ENCODE peak calls at places on chromosomes 7 and 10, in five cellular contexts. One of them, this sample, is unnamed. For H3K27me3, the result is how much of the 10 kb centered on the place peaks cover.

GRCh38 chr7:1234794-1235500 is 2.3 kb downstream of the UNCX start:
- DNase-seq in H1: peak
- DNase-seq in H9: peak
- DNase-seq in trophoblast cell: no peak
- DNase-seq in mesenchymal stem cell: no peak
- DNase-seq in this sample: no peak

GRCh38 chr7:74083117-74083876 is at the start of gene LIMK1:
- DNase-seq in mesenchymal stem cell: peak
- DNase-seq in H1: no peak
- DNase-seq in trophoblast cell: peak
- DNase-seq in H9: peak
- DNase-seq in this sample: peak

GRCh38 chr7:96136600-96137239 is 185.2 kb downstream of the SLC25A13 start:
- DNase-seq in mesenchymal stem cell: no peak
- DNase-seq in trophoblast cell: no peak
- DNase-seq in H9: no peak
- DNase-seq in H1: no peak
- DNase-seq in this sample: no peak

GRCh38 chr7:8135417-8135816 is 126.5 kb downstream of the ICA1 start:
- DNase-seq in trophoblast cell: no peak
- DNase-seq in H9: no peak
- DNase-seq in mesenchymal stem cell: no peak
- DNase-seq in H1: no peak
- DNase-seq in this sample: no peak

GRCh38 chr7:20407585-20408466 is 77.1 kb downstream of the ITGB8 start:
- DNase-seq in trophoblast cell: peak
- DNase-seq in H9: no peak
- DNase-seq in H1: no peak
- DNase-seq in mesenchymal stem cell: peak
- DNase-seq in this sample: no peak

GRCh38 chr10:128042131-128042610 is 84.1 kb downstream of the MKI67 start:
- DNase-seq in H1: no peak
- DNase-seq in mesenchymal stem cell: no peak
- DNase-seq in trophoblast cell: no peak
- DNase-seq in H9: no peak
- DNase-seq in this sample: no peak

GRCh38 chr7:3568516-3568915 is 267.5 kb downstream of the SDK1 start:
- DNase-seq in H9: no peak
- DNase-seq in H1: no peak
- DNase-seq in trophoblast cell: no peak
- DNase-seq in mesenchymal stem cell: no peak
- DNase-seq in this sample: no peak

GRCh38 chr10:59668081-59668480 is 41.6 kb downstream of the SLC16A9 start:
- DNase-seq in H1: no peak
- DNase-seq in H9: no peak
- DNase-seq in mesenchymal stem cell: peak
- DNase-seq in trophoblast cell: peak
- DNase-seq in this sample: no peak

GRCh38 chr10:14674376-14675050 is 100.2 kb downstream of the FAM107B start:
- DNase-seq in H9: no peak
- DNase-seq in mesenchymal stem cell: no peak
- DNase-seq in trophoblast cell: no peak
- DNase-seq in H1: no peak
- DNase-seq in this sample: no peak

GRCh38 chr7:149772821-149773425 is 465 bp downstream of the ZNF467 start:
- DNase-seq in H1: no peak
- DNase-seq in H9: no peak
- DNase-seq in trophoblast cell: peak
- DNase-seq in mesenchymal stem cell: no peak
- DNase-seq in this sample: no peak

GRCh38 chr10:86336341-86336740 is 30.3 kb downstream of the GRID1 start:
- DNase-seq in H1: no peak
- DNase-seq in trophoblast cell: no peak
- DNase-seq in mesenchymal stem cell: no peak
- DNase-seq in H9: no peak
- DNase-seq in this sample: no peak

DNA sequence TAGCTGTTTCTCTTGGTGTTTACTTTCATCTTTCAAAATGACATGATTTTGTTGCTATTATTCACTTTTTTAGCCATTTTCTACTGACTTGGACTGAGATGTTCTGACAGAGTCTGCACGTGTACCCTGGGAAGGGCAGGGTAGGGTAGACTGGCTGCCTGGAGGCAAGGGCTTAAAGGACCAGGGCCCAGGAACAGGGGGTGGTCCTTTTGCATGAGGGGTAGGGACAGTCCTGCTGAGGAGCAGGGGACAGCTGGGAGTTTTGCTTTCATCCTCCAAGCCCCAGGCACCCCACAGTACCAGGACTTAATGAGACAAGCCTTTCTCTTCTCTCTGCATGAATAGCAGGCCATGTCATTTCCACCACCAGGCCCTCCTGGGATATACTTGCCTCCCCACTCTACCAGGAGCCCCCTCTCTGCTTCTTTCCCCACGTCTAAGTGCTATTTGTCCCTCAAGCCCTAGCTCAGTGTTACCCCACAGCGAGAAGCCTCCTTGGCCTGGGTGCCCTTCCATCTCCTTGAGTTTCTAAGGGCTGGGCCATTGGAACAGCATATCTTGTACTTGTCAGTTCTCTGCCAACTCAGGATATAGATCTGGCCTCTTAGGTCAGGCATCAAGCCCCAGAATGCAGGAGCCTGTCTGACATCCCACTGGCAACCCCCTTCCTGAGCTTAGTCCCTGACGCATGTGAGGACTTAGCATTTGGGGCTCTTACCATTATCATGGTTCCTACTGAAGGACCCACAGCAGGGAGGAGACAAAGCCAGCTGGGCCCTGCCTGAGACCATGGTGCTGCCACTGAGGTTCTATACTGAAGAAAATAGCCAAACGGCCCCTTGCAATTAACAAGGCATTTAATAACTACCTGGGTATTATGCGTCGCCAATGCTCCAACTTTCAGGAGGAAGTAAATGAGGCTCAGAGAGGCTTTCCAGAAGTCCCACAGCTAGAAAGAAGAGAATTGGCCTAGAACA is 78.4 kb upstream of the UNC5B start:
- DNase-seq in trophoblast cell: no peak
- DNase-seq in H1: no peak
- DNase-seq in H9: peak
- DNase-seq in mesenchymal stem cell: no peak
- DNase-seq in this sample: no peak
- H3K27me3 ChIP-seq in trophoblast cell: under half
- H3K27me3 ChIP-seq in H1: under half
- H3K27me3 ChIP-seq in H9: under half
- H3K27me3 ChIP-seq in mesenchymal stem cell: under half
- H3K27me3 ChIP-seq in this sample: under half

GRCh38 chr10:31697271-31698168 is 231.1 kb downstream of the ARHGAP12 start:
- DNase-seq in H9: no peak
- DNase-seq in trophoblast cell: peak
- DNase-seq in H1: no peak
- DNase-seq in mesenchymal stem cell: peak
- DNase-seq in this sample: no peak
- H2AK5ac ChIP-seq in H9: no peak
- H2AK5ac ChIP-seq in trophoblast cell: no peak
- H2AK5ac ChIP-seq in H1: no peak
- H2AK5ac ChIP-seq in mesenchymal stem cell: no peak
- H2AK5ac ChIP-seq in this sample: peak

DNA sequence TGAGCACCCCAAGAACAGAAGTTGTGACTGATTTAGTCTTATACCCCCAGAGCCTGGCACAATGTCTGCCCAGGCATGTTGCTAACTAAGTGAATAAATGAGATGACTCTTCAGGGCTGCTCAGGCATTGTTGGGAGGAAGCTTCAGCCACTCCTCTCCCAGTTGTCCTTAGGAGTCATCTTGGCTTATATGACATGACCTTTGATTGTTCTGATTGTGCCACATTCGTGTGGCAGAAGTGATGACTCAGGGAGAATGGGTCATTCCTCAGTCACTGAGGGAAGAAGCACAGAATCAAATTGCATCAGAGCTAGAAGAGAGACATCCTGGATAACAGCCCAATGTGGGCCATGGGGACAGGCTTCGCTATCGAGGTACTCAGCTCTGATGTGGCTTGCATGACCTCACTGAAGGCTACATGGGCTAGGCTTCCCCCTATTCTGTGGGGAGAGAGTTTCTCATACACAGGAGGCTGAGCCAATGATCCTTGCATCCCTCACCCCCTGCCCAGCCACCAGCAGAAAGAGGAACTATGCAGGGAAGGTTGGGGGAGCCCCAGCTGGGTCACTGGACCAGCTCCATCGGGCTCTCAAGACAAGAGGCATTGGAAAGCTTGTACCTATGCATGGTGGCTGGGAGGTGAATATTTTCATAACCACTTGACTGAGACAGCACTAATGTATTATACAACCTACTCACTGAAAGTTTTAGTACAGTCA is 6.1 kb upstream of the HMX3 start:
- DNase-seq in H1: no peak
- DNase-seq in H9: no peak
- DNase-seq in mesenchymal stem cell: no peak
- DNase-seq in trophoblast cell: no peak
- DNase-seq in this sample: no peak
- H2BK12ac ChIP-seq in H1: no peak
- H2BK12ac ChIP-seq in H9: no peak
- H2BK12ac ChIP-seq in mesenchymal stem cell: no peak
- H2BK12ac ChIP-seq in trophoblast cell: no peak
- H2BK12ac ChIP-seq in this sample: no peak

GRCh38 chr7:98324782-98325181 is 43.3 kb downstream of the BRI3 start:
- DNase-seq in trophoblast cell: no peak
- DNase-seq in H9: no peak
- DNase-seq in H1: no peak
- DNase-seq in mesenchymal stem cell: no peak
- DNase-seq in this sample: no peak

GRCh38 chr7:98322331-98323260 is 41.1 kb downstream of the BRI3 start:
- DNase-seq in H1: no peak
- DNase-seq in H9: peak
- DNase-seq in mesenchymal stem cell: no peak
- DNase-seq in trophoblast cell: no peak
- DNase-seq in this sample: no peak

GRCh38 chr7:98319176-98319575 is 37.7 kb downstream of the BRI3 start:
- DNase-seq in mesenchymal stem cell: no peak
- DNase-seq in H9: no peak
- DNase-seq in H1: no peak
- DNase-seq in trophoblast cell: no peak
- DNase-seq in this sample: no peak

GRCh38 chr7:98321301-98321700 is 39.8 kb downstream of the BRI3 start:
- DNase-seq in mesenchymal stem cell: no peak
- DNase-seq in H9: no peak
- DNase-seq in trophoblast cell: no peak
- DNase-seq in H1: no peak
- DNase-seq in this sample: no peak

DNA sequence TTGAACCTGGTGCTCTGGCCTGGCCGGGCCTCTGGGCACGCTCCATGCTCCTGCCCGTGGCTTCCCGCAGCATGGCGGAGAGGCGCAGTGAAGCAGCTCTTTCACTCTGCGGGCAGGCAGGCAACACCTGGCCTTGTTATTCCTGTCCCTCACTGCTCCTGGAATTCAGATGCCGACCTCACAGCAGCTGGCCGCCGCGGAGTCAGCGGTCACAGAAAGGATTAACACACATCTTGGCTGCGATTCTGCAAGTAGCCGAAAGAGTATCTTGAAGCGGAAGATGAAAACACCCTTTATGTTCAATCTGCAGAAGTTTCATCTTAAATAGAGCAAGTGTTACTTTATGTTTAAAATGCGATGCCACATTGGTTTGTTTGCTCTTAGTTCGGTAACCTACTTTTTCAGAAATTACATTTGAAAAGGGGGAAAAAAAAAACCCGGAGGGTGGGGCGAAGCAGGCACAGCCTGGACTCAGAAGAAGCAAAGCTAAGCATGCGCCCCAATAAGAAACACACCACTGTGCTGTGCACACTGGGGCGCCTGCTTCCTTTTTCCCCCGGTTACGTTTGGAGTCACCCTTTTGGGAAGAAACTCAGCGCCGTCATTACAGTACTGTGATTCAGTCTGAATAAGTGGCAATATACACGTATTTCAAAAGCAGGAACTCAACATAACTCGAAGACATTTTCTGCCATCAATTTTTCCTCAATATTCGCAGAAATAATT is 42.3 kb downstream of the BRI3 start:
- DNase-seq in H9: peak
- DNase-seq in trophoblast cell: peak
- DNase-seq in mesenchymal stem cell: no peak
- DNase-seq in H1: peak
- DNase-seq in this sample: peak
- H3K27me3 ChIP-seq in H9: under half
- H3K27me3 ChIP-seq in trophoblast cell: under half
- H3K27me3 ChIP-seq in mesenchymal stem cell: under half
- H3K27me3 ChIP-seq in H1: under half
- H3K27me3 ChIP-seq in this sample: under half

GRCh38 chr7:75772081-75773077 is at the start of gene CCL26:
- DNase-seq in mesenchymal stem cell: peak
- DNase-seq in trophoblast cell: peak
- DNase-seq in H1: no peak
- DNase-seq in H9: no peak
- DNase-seq in this sample: no peak
- H2AK5ac ChIP-seq in mesenchymal stem cell: peak
- H2AK5ac ChIP-seq in trophoblast cell: no peak
- H2AK5ac ChIP-seq in H1: no peak
- H2AK5ac ChIP-seq in H9: no peak
- H2AK5ac ChIP-seq in this sample: no peak

DNA sequence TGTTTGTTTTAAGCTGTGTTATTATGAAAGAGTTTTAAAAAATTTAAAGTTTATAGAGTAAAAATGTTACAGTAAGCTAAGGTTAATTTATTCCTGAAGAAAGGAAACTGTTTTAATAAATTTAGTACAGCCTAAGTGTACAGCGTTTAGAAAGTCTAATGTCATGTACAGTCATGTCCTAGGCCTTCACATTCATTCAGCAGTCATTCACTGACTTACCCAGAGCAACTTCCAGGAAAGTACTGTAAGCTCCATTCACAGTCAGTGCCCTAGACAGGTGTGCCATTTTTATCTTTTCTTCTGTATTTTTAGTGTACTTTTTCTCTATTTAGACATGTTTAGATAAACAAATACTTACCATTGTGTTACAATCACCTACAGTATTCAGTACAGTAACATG is 126.8 kb downstream of the TPK1 start:
- DNase-seq in trophoblast cell: peak
- DNase-seq in H9: no peak
- DNase-seq in H1: no peak
- DNase-seq in mesenchymal stem cell: no peak
- DNase-seq in this sample: no peak
- H2BK12ac ChIP-seq in trophoblast cell: no peak
- H2BK12ac ChIP-seq in H9: no peak
- H2BK12ac ChIP-seq in H1: no peak
- H2BK12ac ChIP-seq in mesenchymal stem cell: no peak
- H2BK12ac ChIP-seq in this sample: no peak

GRCh38 chr10:3923033-3923432 is 138.0 kb upstream of the KLF6 start:
- DNase-seq in H9: no peak
- DNase-seq in mesenchymal stem cell: no peak
- DNase-seq in trophoblast cell: no peak
- DNase-seq in H1: no peak
- DNase-seq in this sample: no peak
- H3K27me3 ChIP-seq in H9: under half
- H3K27me3 ChIP-seq in mesenchymal stem cell: under half
- H3K27me3 ChIP-seq in trophoblast cell: under half
- H3K27me3 ChIP-seq in H1: under half
- H3K27me3 ChIP-seq in this sample: under half